ENCODE peak calls at places on chromosomes 2 and 18, in five cellular contexts. B, K, Q, U and L are unnamed samples.

GRCh38 chr2:158797963-158798700 is 3.0 kb downstream of the DAPL1 start:
- DNase-seq in B (no peak), U (no peak), K (no peak), Q (peak; percentile 27), L (no peak)

GRCh38 chr2:231602874-231603467 is 10.3 kb downstream of the TEX44 start:
- DNase-seq in Q (no peak), K (no peak), B (no peak), U (no peak), L (no peak)

GRCh38 chr2:165857881-165858280 is 63.8 kb upstream of the GALNT3 start:
- DNase-seq in K (no peak), B (no peak), U (no peak), Q (peak; percentile 51), L (no peak)

GRCh38 chr2:141959016-141959415 is 171.8 kb downstream of the LRP1B start:
- DNase-seq in K (no peak), B (no peak), U (no peak), Q (no peak), L (no peak)

GRCh38 chr2:206442854-206443734 is at the start of gene ADAM23:
- DNase-seq in U (no peak), Q (peak; percentile 85), K (peak; percentile 53), B (peak; percentile 89), L (peak; percentile 25)

GRCh38 chr18:7038330-7038846 is 79.2 kb downstream of the LAMA1 start:
- DNase-seq in B (no peak), K (no peak), Q (peak; percentile 98), U (no peak), L (peak; percentile 62)

GRCh38 chr2:25692143-25692542 is 18.8 kb upstream of the DTNB start:
- DNase-seq in Q (peak; percentile 92), B (no peak), U (no peak), K (no peak), L (no peak)

GRCh38 chr18:159037-159652 is 788 bp downstream of the USP14 start:
- DNase-seq in Q (peak; percentile 17), B (no peak), K (no peak), U (no peak), L (no peak)

GRCh38 chr2:241551998-241552737 is 6.4 kb upstream of the BOK start:
- DNase-seq in Q (no peak), U (no peak), K (no peak), B (no peak), L (no peak)